ENCODE peak calls at places on chromosomes 7 and 10, in four cellular contexts. One of them, this sample, is unnamed.

GRCh38 chr10:79943871-79944270 is 5.0 kb downstream of the SFTPD start:
- DNase-seq in T-helper 9 cell: no peak
- DNase-seq in heart left ventricle: no peak
- DNase-seq in esophagus squamous epithelium: no peak
- DNase-seq in this sample: no peak

GRCh38 chr7:40836218-40836617 is 701.4 kb downstream of the SUGCT start:
- DNase-seq in T-helper 9 cell: no peak
- DNase-seq in heart left ventricle: no peak
- DNase-seq in esophagus squamous epithelium: no peak
- DNase-seq in this sample: no peak

GRCh38 chr7:145978769-145979168 is 137.8 kb upstream of the CNTNAP2 start:
- DNase-seq in heart left ventricle: no peak
- DNase-seq in T-helper 9 cell: no peak
- DNase-seq in esophagus squamous epithelium: no peak
- DNase-seq in this sample: no peak

GRCh38 chr10:117175215-117175900 is 21.9 kb upstream of the KCNK18 start:
- DNase-seq in T-helper 9 cell: no peak
- DNase-seq in heart left ventricle: no peak
- DNase-seq in esophagus squamous epithelium: no peak
- DNase-seq in this sample: no peak

GRCh38 chr10:104293021-104293420 is 24.0 kb downstream of the GSTO2 start:
- DNase-seq in T-helper 9 cell: no peak
- DNase-seq in esophagus squamous epithelium: no peak
- DNase-seq in heart left ventricle: no peak
- DNase-seq in this sample: peak; percentile 49

GRCh38 chr10:114412907-114413386 is 8.6 kb upstream of the AFAP1L2 start:
- DNase-seq in heart left ventricle: no peak
- DNase-seq in esophagus squamous epithelium: no peak
- DNase-seq in T-helper 9 cell: no peak
- DNase-seq in this sample: peak; percentile 48

GRCh38 chr10:533611-534566 is 155.6 kb downstream of the DIP2C start:
- DNase-seq in T-helper 9 cell: no peak
- DNase-seq in heart left ventricle: no peak
- DNase-seq in esophagus squamous epithelium: no peak
- DNase-seq in this sample: no peak

GRCh38 chr7:50475340-50475739 is 25.2 kb upstream of the FIGNL1 start:
- DNase-seq in heart left ventricle: no peak
- DNase-seq in esophagus squamous epithelium: no peak
- DNase-seq in T-helper 9 cell: no peak
- DNase-seq in this sample: no peak

GRCh38 chr10:129764901-129765663 is 199.0 kb downstream of the EBF3 start:
- DNase-seq in T-helper 9 cell: no peak
- DNase-seq in esophagus squamous epithelium: no peak
- DNase-seq in heart left ventricle: no peak
- DNase-seq in this sample: no peak

GRCh38 chr7:54932818-54933543 is 85.8 kb upstream of the EGFR start:
- DNase-seq in T-helper 9 cell: no peak
- DNase-seq in esophagus squamous epithelium: no peak
- DNase-seq in heart left ventricle: peak; percentile 56
- DNase-seq in this sample: peak; percentile 65

GRCh38 chr7:98238076-98238475 is 14.0 kb downstream of the TECPR1 start:
- DNase-seq in T-helper 9 cell: no peak
- DNase-seq in heart left ventricle: no peak
- DNase-seq in esophagus squamous epithelium: no peak
- DNase-seq in this sample: no peak

GRCh38 chr10:42428534-42428933 is 209.8 kb downstream of the ZNF33B start:
- DNase-seq in esophagus squamous epithelium: no peak
- DNase-seq in T-helper 9 cell: no peak
- DNase-seq in heart left ventricle: no peak
- DNase-seq in this sample: no peak

GRCh38 chr10:110208614-110209398 is 1.4 kb downstream of the MXI1 start:
- DNase-seq in heart left ventricle: peak; percentile 45
- DNase-seq in T-helper 9 cell: no peak
- DNase-seq in esophagus squamous epithelium: no peak
- DNase-seq in this sample: no peak

GRCh38 chr7:132569884-132570614 is 6.2 kb downstream of the PLXNA4 start:
- DNase-seq in heart left ventricle: no peak
- DNase-seq in esophagus squamous epithelium: no peak
- DNase-seq in T-helper 9 cell: no peak
- DNase-seq in this sample: no peak

GRCh38 chr10:4810093-4810492 is 15.9 kb upstream of the AKR1E2 start:
- DNase-seq in T-helper 9 cell: no peak
- DNase-seq in esophagus squamous epithelium: no peak
- DNase-seq in heart left ventricle: no peak
- DNase-seq in this sample: peak; percentile 67

GRCh38 chr10:44806895-44807294 is 104.2 kb upstream of the TMEM72 start:
- DNase-seq in esophagus squamous epithelium: no peak
- DNase-seq in heart left ventricle: no peak
- DNase-seq in T-helper 9 cell: no peak
- DNase-seq in this sample: no peak

GRCh38 chr7:1567893-1568292 is 1.9 kb downstream of the PSMG3 start:
- DNase-seq in esophagus squamous epithelium: no peak
- DNase-seq in heart left ventricle: no peak
- DNase-seq in T-helper 9 cell: no peak
- DNase-seq in this sample: peak; percentile 97

GRCh38 chr7:30471205-30471604 is 7.4 kb downstream of the NOD1 start:
- DNase-seq in esophagus squamous epithelium: no peak
- DNase-seq in heart left ventricle: no peak
- DNase-seq in T-helper 9 cell: no peak
- DNase-seq in this sample: peak; percentile 17

GRCh38 chr10:132198068-132198370 is 11.3 kb downstream of the DPYSL4 start:
- DNase-seq in esophagus squamous epithelium: no peak
- DNase-seq in heart left ventricle: no peak
- DNase-seq in T-helper 9 cell: no peak
- DNase-seq in this sample: no peak

GRCh38 chr10:70849582-70850016 is 33.9 kb downstream of the SGPL1 start:
- DNase-seq in T-helper 9 cell: no peak
- DNase-seq in esophagus squamous epithelium: no peak
- DNase-seq in heart left ventricle: no peak
- DNase-seq in this sample: peak; percentile 97

GRCh38 chr10:89516149-89516832 is 19.1 kb downstream of the SLC16A12 start:
- DNase-seq in T-helper 9 cell: no peak
- DNase-seq in heart left ventricle: peak; percentile 77
- DNase-seq in esophagus squamous epithelium: no peak
- DNase-seq in this sample: peak; percentile 97

GRCh38 chr7:105480931-105481330 is 41.1 kb downstream of the PUS7 start:
- DNase-seq in heart left ventricle: no peak
- DNase-seq in T-helper 9 cell: no peak
- DNase-seq in esophagus squamous epithelium: no peak
- DNase-seq in this sample: peak; percentile 57

GRCh38 chr7:9657257-9657656 is 1223.8 kb downstream of the NXPH1 start:
- DNase-seq in heart left ventricle: no peak
- DNase-seq in esophagus squamous epithelium: no peak
- DNase-seq in T-helper 9 cell: no peak
- DNase-seq in this sample: no peak

GRCh38 chr7:19900118-19900517 is 126.7 kb upstream of the TMEM196 start:
- DNase-seq in T-helper 9 cell: no peak
- DNase-seq in heart left ventricle: no peak
- DNase-seq in esophagus squamous epithelium: no peak
- DNase-seq in this sample: no peak

GRCh38 chr10:70458329-70459060 is 17.0 kb upstream of the NODAL start:
- DNase-seq in esophagus squamous epithelium: no peak
- DNase-seq in T-helper 9 cell: no peak
- DNase-seq in heart left ventricle: peak; percentile 76
- DNase-seq in this sample: peak; percentile 68

GRCh38 chr7:77455334-77455733 is 39.2 kb upstream of the GSAP start:
- DNase-seq in T-helper 9 cell: no peak
- DNase-seq in heart left ventricle: peak; percentile 35
- DNase-seq in esophagus squamous epithelium: no peak
- DNase-seq in this sample: peak; percentile 79

GRCh38 chr10:35635576-35635975 is 6.5 kb downstream of the FZD8 start:
- DNase-seq in T-helper 9 cell: peak; percentile 12
- DNase-seq in heart left ventricle: peak; percentile 29
- DNase-seq in esophagus squamous epithelium: no peak
- DNase-seq in this sample: peak; percentile 35

GRCh38 chr10:49518982-49519578 is 19.8 kb downstream of the ERCC6 start:
- DNase-seq in heart left ventricle: peak; percentile 13
- DNase-seq in esophagus squamous epithelium: no peak
- DNase-seq in T-helper 9 cell: no peak
- DNase-seq in this sample: peak; percentile 32

GRCh38 chr7:36852931-36853330 is 128.6 kb upstream of the AOAH start:
- DNase-seq in heart left ventricle: no peak
- DNase-seq in esophagus squamous epithelium: no peak
- DNase-seq in T-helper 9 cell: no peak
- DNase-seq in this sample: no peak

GRCh38 chr7:130961128-130961601 is 227.2 kb upstream of the KLF14 start:
- DNase-seq in T-helper 9 cell: peak; percentile 69
- DNase-seq in heart left ventricle: no peak
- DNase-seq in esophagus squamous epithelium: no peak
- DNase-seq in this sample: peak; percentile 93